ENCODE peak calls at places on chromosome 11, in ten cellular contexts. X is colonic mucosa; K is A549; O is transverse colon; A is HCT116; M is IMR-90; H is ascending aorta; C is HepG2; Z is kidney; N is CD8-positive, alpha-beta T cell. Q is an unnamed sample. For H3K9me3, the result is how much of the 10 kb centered on the place peaks cover.

GRCh38 chr11:65279713-65280459 is 18.1 kb downstream of the POLA2 start:
- DNase-seq in H (no peak), K (peak), A (peak), N (peak), O (no peak), M (peak), C (peak), X (no peak), Z (no peak), Q (peak)

GRCh38 chr11:35173011-35173511 is 34.1 kb downstream of the CD44 start:
- DNase-seq in A (no peak), H (no peak), M (peak), Z (no peak), N (no peak), X (peak), K (no peak), O (peak), C (peak), Q (no peak)

GRCh38 chr11:46296520-46297448 is 19.3 kb downstream of the CREB3L1 start:
- DNase-seq in A (no peak), M (peak), X (no peak), K (no peak), C (no peak), H (no peak), Z (peak), O (no peak), N (no peak), Q (no peak)

GRCh38 chr11:125625594-125626380 is 824 bp downstream of the CHEK1 start:
- DNase-seq in H (peak), X (peak), Z (peak), O (peak), A (peak), N (peak), M (peak), K (peak), C (peak), Q (peak)

GRCh38 chr11:1151366-1152315 is 6.1 kb upstream of the MUC5AC start:
- DNase-seq in Z (peak), H (no peak), C (no peak), N (no peak), O (peak), A (no peak), K (peak), M (no peak), X (peak), Q (peak)

GRCh38 chr11:93532285-93532789 is 10.9 kb downstream of the SMCO4 start:
- DNase-seq in X (no peak), K (no peak), Z (no peak), A (no peak), H (no peak), C (no peak), O (no peak), M (peak), N (no peak), Q (no peak)

GRCh38 chr11:61124574-61125309 is 22.5 kb downstream of the CD5 start:
- DNase-seq in H (no peak), C (no peak), M (no peak), K (no peak), Z (peak), N (no peak), O (no peak), X (no peak), A (no peak), Q (no peak)

GRCh38 chr11:83721286-83721685 is 435.1 kb upstream of the CCDC90B start:
- DNase-seq in X (no peak), O (no peak), H (no peak), A (no peak), C (no peak), K (no peak), M (peak), Z (no peak), N (no peak), Q (no peak)

GRCh38 chr11:17554487-17554886 is 7.4 kb downstream of the OTOG start:
- DNase-seq in O (no peak), N (no peak), H (no peak), K (no peak), C (no peak), X (no peak), M (no peak), A (no peak), Z (peak), Q (no peak)

GRCh38 chr11:129960216-129961214 is 42.1 kb downstream of the PRDM10 start:
- DNase-seq in M (peak), A (peak), H (no peak), X (no peak), O (no peak), Z (no peak), K (peak), N (no peak), C (peak), Q (no peak)

GRCh38 chr11:93921695-93922468 is 71.5 kb upstream of the VSTM5 start:
- DNase-seq in Z (no peak), C (peak), N (no peak), O (peak), X (peak), H (no peak), A (peak), M (peak), K (peak), Q (no peak)

GRCh38 chr11:636511-637332 is at the start of gene DRD4:
- DNase-seq in N (no peak), Z (peak), X (no peak), A (no peak), M (peak), C (no peak), K (no peak), H (no peak), O (no peak), Q (no peak)

GRCh38 chr11:126485021-126485781 is 129.7 kb downstream of the ST3GAL4 start:
- DNase-seq in A (no peak), Z (no peak), H (no peak), C (no peak), N (no peak), O (no peak), M (peak), K (no peak), X (no peak), Q (no peak)

GRCh38 chr11:128226106-128226716 is 361.1 kb downstream of the ETS1 start:
- DNase-seq in O (no peak), M (no peak), C (no peak), Z (no peak), K (no peak), A (no peak), N (no peak), X (no peak), H (no peak), Q (no peak)

GRCh38 chr11:116731097-116731761 is 41.6 kb downstream of the BUD13 start:
- DNase-seq in N (no peak), K (no peak), O (no peak), M (peak), Z (no peak), A (no peak), X (no peak), C (peak), H (no peak), Q (no peak)

GRCh38 chr11:34002420-34002819 is 49.1 kb upstream of the CAPRIN1 start:
- DNase-seq in Z (no peak), M (no peak), O (peak), C (no peak), K (no peak), X (peak), N (no peak), A (no peak), H (no peak), Q (no peak)

GRCh38 chr11:69646493-69647201 is 5.7 kb downstream of the CCND1 start:
- DNase-seq in C (no peak), X (no peak), A (no peak), Z (peak), M (no peak), N (no peak), H (no peak), K (no peak), O (no peak), Q (no peak)

GRCh38 chr11:78798567-78799170 is 224.0 kb upstream of the NARS2 start:
- DNase-seq in Z (peak), M (peak), C (peak), O (peak), X (peak), N (no peak), A (peak), H (no peak), K (peak), Q (no peak)

GRCh38 chr11:95108159-95108611 is 18.5 kb downstream of the ENDOD1 start:
- DNase-seq in A (no peak), M (peak), H (peak), O (peak), K (peak), X (peak), Z (peak), C (no peak), N (no peak), Q (no peak)

GRCh38 chr11:47220401-47220821 is 5.6 kb downstream of the DDB2 start:
- DNase-seq in Z (no peak), C (peak), A (no peak), O (no peak), X (no peak), N (no peak), K (no peak), H (no peak), M (peak), Q (no peak)

GRCh38 chr11:44601471-44602370 is 36.3 kb downstream of the CD82 start:
- DNase-seq in H (no peak), K (no peak), M (no peak), C (no peak), Z (no peak), A (no peak), N (no peak), X (peak), O (peak), Q (no peak)

GRCh38 chr11:13094930-13095687 is 86.0 kb downstream of the RASSF10 start:
- DNase-seq in Z (no peak), H (no peak), X (peak), A (no peak), O (no peak), M (no peak), N (no peak), C (no peak), K (peak), Q (no peak)

GRCh38 chr11:122319842-122320555 is 204.0 kb upstream of the BLID start:
- DNase-seq in M (no peak), C (no peak), K (no peak), O (no peak), H (no peak), N (no peak), X (no peak), A (no peak), Z (no peak), Q (no peak)

GRCh38 chr11:45771194-45771941 is 33.6 kb upstream of the SLC35C1 start:
- DNase-seq in X (peak), O (peak), M (peak), Z (peak), A (peak), C (peak), K (peak), H (no peak), N (peak), Q (peak)

GRCh38 chr11:102347526-102348331 is 715 bp downstream of the BIRC2 start:
- DNase-seq in C (peak), H (no peak), M (peak), K (peak), O (peak), Z (no peak), X (peak), A (no peak), N (no peak), Q (no peak)

GRCh38 chr11:17558916-17559315 is 11.9 kb downstream of the OTOG start:
- DNase-seq in N (no peak), A (no peak), K (no peak), Z (peak), X (no peak), H (no peak), C (no peak), O (no peak), M (no peak), Q (no peak)

GRCh38 chr11:107043242-107043991 is 25.1 kb upstream of the GUCY1A2 start:
- DNase-seq in K (no peak), H (no peak), M (peak), C (no peak), O (no peak), N (no peak), X (no peak), Z (no peak), A (no peak), Q (no peak)

GRCh38 chr11:125874556-125875124 is 12.8 kb upstream of the HYLS1 start:
- DNase-seq in H (no peak), X (peak), C (peak), O (peak), K (peak), Z (no peak), N (peak), A (peak), M (peak), Q (peak)

GRCh38 chr11:34501500-34501899 is 12.1 kb downstream of the ELF5 start:
- DNase-seq in C (peak), A (no peak), Z (no peak), N (no peak), M (peak), H (no peak), X (no peak), K (peak), O (no peak), Q (no peak)

GRCh38 chr11:10305964-10306918 is 1.4 kb downstream of the ADM start:
- DNase-seq in H (no peak), A (no peak), K (peak), Z (peak), M (peak), C (no peak), X (peak), N (no peak), O (peak), Q (no peak)

DNA sequence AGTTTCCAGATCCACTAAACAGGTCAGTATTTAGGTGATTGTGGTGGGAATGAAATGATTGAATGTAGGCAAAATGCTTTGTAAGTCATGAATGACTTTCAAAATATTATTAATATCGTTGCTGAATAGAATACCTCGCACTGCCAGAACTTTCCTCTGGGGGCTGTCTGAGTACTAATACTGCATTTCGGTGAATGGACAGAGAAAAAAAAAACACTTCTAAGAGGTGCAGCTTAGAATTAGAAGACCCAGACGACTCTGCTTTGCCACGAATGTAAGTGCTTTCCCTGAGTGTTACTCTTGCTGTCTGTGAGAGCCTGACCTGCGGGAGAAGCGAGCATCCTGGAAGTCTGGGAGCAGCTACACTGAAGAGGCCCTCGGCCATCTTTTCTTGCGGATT is 95.0 kb downstream of the SCN3B start:
- DNase-seq in A (no peak), X (no peak), H (no peak), Z (no peak), M (peak), O (no peak), C (no peak), N (no peak), K (no peak), Q (no peak)
- TF ChIP-seq CTCF in A (peak), X (no peak), H (no peak), Z (no peak), M (peak), O (no peak), C (no peak), N (no peak), K (no peak), Q (no peak)

GRCh38 chr11:99519095-99519494 is 498.3 kb downstream of the CNTN5 start:
- DNase-seq in A (no peak), N (no peak), X (no peak), O (no peak), K (no peak), H (no peak), M (no peak), Z (no peak), C (no peak), Q (no peak)

GRCh38 chr11:99522467-99523173 is 501.9 kb downstream of the CNTN5 start:
- DNase-seq in O (no peak), A (no peak), M (peak), H (no peak), K (no peak), Z (no peak), N (no peak), X (no peak), C (no peak), Q (no peak)
- H3K27ac ChIP-seq in O (no peak), A (no peak), M (no peak), H (no peak), K (no peak), Z (no peak), N (no peak), X (no peak), C (no peak), Q (no peak)

DNA sequence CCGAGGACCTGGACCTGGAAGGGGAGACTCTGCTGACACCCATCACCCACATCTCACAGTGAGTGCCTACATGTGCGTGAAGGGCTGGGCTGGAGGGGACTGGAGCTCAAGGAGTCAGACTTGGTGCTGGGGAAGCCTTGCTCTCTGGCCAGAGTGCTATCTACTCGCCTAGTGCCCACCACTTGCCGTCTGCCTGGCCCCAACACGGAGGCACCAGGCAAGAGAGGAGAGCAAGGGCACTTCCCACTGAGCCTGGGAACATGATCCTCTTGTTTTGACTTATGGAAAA is 37.8 kb downstream of the KCNQ1OT1 start:
- DNase-seq in M (no peak), N (no peak), A (no peak), X (no peak), Z (peak), O (no peak), C (no peak), H (no peak), K (no peak), Q (no peak)
- H3K9me3 ChIP-seq in M (under half), N (under half), A (under half), X (under half), Z (under half), O (under half), C (under half), H (under half), K (half or more), Q (under half)

GRCh38 chr11:3020011-3020410 is 27.9 kb upstream of the NAP1L4 start:
- DNase-seq in K (no peak), Z (peak), A (no peak), N (no peak), C (no peak), O (no peak), M (no peak), X (no peak), H (no peak), Q (no peak)

GRCh38 chr11:3015796-3016195 is 23.7 kb upstream of the NAP1L4 start:
- DNase-seq in C (no peak), M (no peak), Z (no peak), H (no peak), X (no peak), O (no peak), K (no peak), A (no peak), N (no peak), Q (no peak)

GRCh38 chr11:3014314-3014938 is 22.3 kb upstream of the NAP1L4 start:
- DNase-seq in X (no peak), O (peak), H (no peak), C (no peak), N (peak), Z (peak), K (no peak), M (no peak), A (no peak), Q (peak)

GRCh38 chr11:3014943-3015342 is 22.8 kb upstream of the NAP1L4 start:
- DNase-seq in K (no peak), A (no peak), X (no peak), Z (peak), C (no peak), O (no peak), H (no peak), M (no peak), N (peak), Q (no peak)

GRCh38 chr11:3016861-3017260 is 24.7 kb upstream of the NAP1L4 start:
- DNase-seq in O (no peak), A (no peak), Z (peak), H (no peak), N (no peak), M (no peak), K (no peak), X (no peak), C (no peak), Q (no peak)
- TF ChIP-seq CTCF in O (no peak), A (no peak), Z (no peak), H (no peak), N (no peak), M (no peak), K (no peak), X (no peak), C (no peak), Q (no peak)

DNA sequence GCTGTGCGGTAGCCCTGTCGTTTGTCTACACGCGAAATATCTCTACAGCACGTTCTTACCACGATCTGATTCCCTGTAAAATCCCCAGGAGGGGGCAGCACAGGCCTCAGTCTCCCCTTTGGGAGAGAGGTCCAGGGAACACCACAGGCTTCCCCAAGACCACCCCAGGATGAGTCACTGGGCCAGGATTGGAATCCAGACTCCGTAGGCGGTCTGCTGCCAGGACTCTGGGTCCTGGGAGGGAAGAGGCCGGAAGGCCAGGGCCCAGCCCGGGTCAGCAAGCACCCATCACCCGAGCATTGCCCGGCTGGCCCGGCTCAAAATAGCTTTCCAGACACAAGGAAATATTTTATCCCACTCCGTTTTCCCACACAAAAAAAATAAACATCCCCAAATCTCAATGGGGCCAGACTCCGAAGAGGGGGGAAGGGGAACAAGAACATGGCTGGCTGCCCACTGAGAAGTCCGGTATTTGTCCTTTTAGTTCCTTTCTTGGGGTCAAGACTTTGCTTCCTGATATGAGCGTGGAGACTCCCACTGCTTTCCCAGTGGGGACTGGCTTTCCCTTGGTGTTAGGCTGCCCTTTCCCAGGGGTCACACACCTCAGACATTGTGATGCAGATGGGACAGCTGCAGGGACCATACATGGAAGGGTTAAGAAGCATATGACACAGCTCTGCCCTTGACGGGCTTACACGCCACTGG is 91.3 kb downstream of the LRRC32 start:
- DNase-seq in Z (peak), X (no peak), H (no peak), M (no peak), O (no peak), N (no peak), K (no peak), C (no peak), A (no peak), Q (no peak)
- H3K27ac ChIP-seq in Z (peak), X (peak), H (peak), M (no peak), O (peak), N (no peak), K (no peak), C (no peak), A (no peak), Q (no peak)

DNA sequence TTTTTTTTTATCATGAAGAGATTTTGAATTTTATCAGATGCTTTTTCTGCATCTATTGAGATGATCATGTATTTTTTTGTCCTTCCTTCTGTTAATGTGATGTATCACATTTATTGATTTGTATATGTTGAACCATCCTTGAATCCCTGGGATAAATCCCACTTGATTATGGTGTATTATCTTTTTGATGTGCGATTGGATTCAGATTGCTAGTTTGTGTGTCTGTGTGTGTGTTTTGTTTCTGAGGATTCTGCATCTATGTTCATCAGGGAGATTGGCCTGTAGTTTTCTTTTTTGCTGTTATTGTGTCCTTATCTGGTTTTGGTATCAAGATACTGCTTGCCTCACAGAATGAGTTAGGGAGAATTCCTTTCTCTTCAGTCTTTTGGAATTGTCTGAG is 52.6 kb downstream of the KCNQ1OT1 start:
- DNase-seq in O (no peak), M (no peak), C (no peak), A (no peak), Z (no peak), X (no peak), K (no peak), H (no peak), N (no peak), Q (no peak)
- H3K9me3 ChIP-seq in O (half or more), M (half or more), C (half or more), A (under half), Z (under half), X (under half), K (half or more), H (half or more), N (under half), Q (half or more)